ENCODE peak calls at places on chromosomes 16 and 17, in four cellular contexts. H is GM04504, W is Peyer's patch, P is HuH-7. L is an unnamed sample.

GRCh38 chr17:68290268-68290954 is 516 bp downstream of the SLC16A6 start:
- DNase-seq in H (no peak), W (peak; percentile 52), P (peak; percentile 66), L (no peak)

GRCh38 chr16:55169780-55170179 is 154.2 kb upstream of the IRX6 start:
- DNase-seq in H (no peak), W (no peak), P (no peak), L (no peak)

GRCh38 chr17:40218740-40219072 is 398 bp upstream of the WIPF2 start:
- DNase-seq in H (no peak), W (peak; percentile 58), P (peak; percentile 29), L (peak; percentile 84)

GRCh38 chr16:70582280-70582978 is 58.8 kb downstream of the SF3B3 start:
- DNase-seq in H (no peak), W (no peak), P (no peak), L (peak; percentile 52)

GRCh38 chr17:83203073-83203471 is 123.7 kb downstream of the METRNL start:
- DNase-seq in H (peak; percentile 97), W (peak; percentile 54), P (no peak), L (no peak)

GRCh38 chr17:202501-202951 is 21.1 kb upstream of the DOC2B start:
- DNase-seq in H (no peak), W (peak; percentile 31), P (no peak), L (no peak)

GRCh38 chr17:21252289-21252874 is 828 bp downstream of the NATD1 start:
- DNase-seq in H (no peak), W (no peak), P (no peak), L (no peak)

GRCh38 chr16:5296163-5296562 is 198.6 kb upstream of the EEF2KMT start:
- DNase-seq in H (no peak), W (no peak), P (no peak), L (no peak)

GRCh38 chr17:8109669-8110455 is 8.5 kb downstream of the ALOXE3 start:
- DNase-seq in H (no peak), W (peak; percentile 84), P (peak; percentile 74), L (peak; percentile 73)

GRCh38 chr17:32445976-32446375 is 1.7 kb downstream of the PSMD11 start:
- DNase-seq in H (no peak), W (no peak), P (no peak), L (peak; percentile 68)

GRCh38 chr17:76940738-76941350 is 72.6 kb downstream of the MGAT5B start:
- DNase-seq in H (no peak), W (no peak), P (no peak), L (peak; percentile 34)

GRCh38 chr16:53433930-53434435 is 288 bp upstream of the RBL2 start:
- DNase-seq in H (peak; percentile 42), W (no peak), P (peak; percentile 64), L (peak; percentile 7)

GRCh38 chr17:49787932-49788442 is 494 bp upstream of the KAT7 start:
- DNase-seq in H (peak; percentile 8), W (no peak), P (no peak), L (no peak)

GRCh38 chr17:3695723-3696411 is at the start of gene P2RX5:
- DNase-seq in H (no peak), W (no peak), P (no peak), L (peak; percentile 35)